ENCODE peak calls at places on chromosome 12, in ten cellular contexts. One of them, this sample, is unnamed.

GRCh38 chr12:103715494-103715893 is 125.5 kb downstream of the NT5DC3 start:
- DNase-seq in body of pancreas: no peak
- DNase-seq in GM12892: no peak
- DNase-seq in esophagus squamous epithelium: no peak
- DNase-seq in erythroblast: no peak
- DNase-seq in A549: no peak
- DNase-seq in lower leg skin: no peak
- DNase-seq in GM12891: no peak
- DNase-seq in stomach: no peak
- DNase-seq in NB4: no peak
- DNase-seq in this sample: no peak

GRCh38 chr12:59677857-59678256 is 82.0 kb downstream of the SLC16A7 start:
- DNase-seq in GM12892: no peak
- DNase-seq in lower leg skin: no peak
- DNase-seq in esophagus squamous epithelium: no peak
- DNase-seq in erythroblast: no peak
- DNase-seq in stomach: peak
- DNase-seq in NB4: no peak
- DNase-seq in body of pancreas: peak
- DNase-seq in GM12891: no peak
- DNase-seq in A549: no peak
- DNase-seq in this sample: no peak

GRCh38 chr12:103639983-103640382 is 52.9 kb downstream of the STAB2 start:
- DNase-seq in esophagus squamous epithelium: no peak
- DNase-seq in GM12892: no peak
- DNase-seq in body of pancreas: no peak
- DNase-seq in erythroblast: no peak
- DNase-seq in lower leg skin: no peak
- DNase-seq in A549: no peak
- DNase-seq in NB4: no peak
- DNase-seq in GM12891: no peak
- DNase-seq in stomach: no peak
- DNase-seq in this sample: no peak

GRCh38 chr12:106139422-106140141 is 828 bp upstream of the NUAK1 start:
- DNase-seq in A549: peak
- DNase-seq in NB4: peak
- DNase-seq in lower leg skin: peak
- DNase-seq in erythroblast: no peak
- DNase-seq in GM12891: peak
- DNase-seq in body of pancreas: peak
- DNase-seq in esophagus squamous epithelium: no peak
- DNase-seq in GM12892: no peak
- DNase-seq in stomach: peak
- DNase-seq in this sample: peak

GRCh38 chr12:108759914-108760313 is 28.6 kb upstream of the CORO1C start:
- DNase-seq in GM12891: no peak
- DNase-seq in NB4: no peak
- DNase-seq in A549: no peak
- DNase-seq in stomach: no peak
- DNase-seq in lower leg skin: no peak
- DNase-seq in esophagus squamous epithelium: no peak
- DNase-seq in GM12892: no peak
- DNase-seq in erythroblast: no peak
- DNase-seq in body of pancreas: no peak
- DNase-seq in this sample: no peak

GRCh38 chr12:120820885-120821510 is 83.2 kb downstream of the SPPL3 start:
- DNase-seq in GM12892: no peak
- DNase-seq in lower leg skin: no peak
- DNase-seq in esophagus squamous epithelium: no peak
- DNase-seq in stomach: no peak
- DNase-seq in GM12891: no peak
- DNase-seq in A549: no peak
- DNase-seq in body of pancreas: no peak
- DNase-seq in NB4: no peak
- DNase-seq in erythroblast: no peak
- DNase-seq in this sample: no peak

GRCh38 chr12:120453977-120454376 is 7.7 kb downstream of the GATC start:
- DNase-seq in stomach: no peak
- DNase-seq in NB4: peak
- DNase-seq in GM12891: no peak
- DNase-seq in lower leg skin: no peak
- DNase-seq in GM12892: no peak
- DNase-seq in body of pancreas: no peak
- DNase-seq in erythroblast: peak
- DNase-seq in esophagus squamous epithelium: no peak
- DNase-seq in A549: peak
- DNase-seq in this sample: no peak

GRCh38 chr12:27711312-27711682 is 665 bp downstream of the MRPS35 start:
- DNase-seq in GM12892: no peak
- DNase-seq in erythroblast: peak
- DNase-seq in lower leg skin: no peak
- DNase-seq in A549: peak
- DNase-seq in body of pancreas: no peak
- DNase-seq in esophagus squamous epithelium: no peak
- DNase-seq in GM12891: peak
- DNase-seq in NB4: peak
- DNase-seq in stomach: no peak
- DNase-seq in this sample: no peak

GRCh38 chr12:52007158-52007921 is 594 bp downstream of the TAMALIN start:
- DNase-seq in erythroblast: peak
- DNase-seq in esophagus squamous epithelium: no peak
- DNase-seq in stomach: peak
- DNase-seq in lower leg skin: peak
- DNase-seq in body of pancreas: no peak
- DNase-seq in GM12891: peak
- DNase-seq in GM12892: no peak
- DNase-seq in A549: no peak
- DNase-seq in NB4: peak
- DNase-seq in this sample: no peak

GRCh38 chr12:14394317-14395058 is 29.0 kb downstream of the ATF7IP start:
- DNase-seq in lower leg skin: peak
- DNase-seq in stomach: peak
- DNase-seq in NB4: peak
- DNase-seq in erythroblast: peak
- DNase-seq in GM12892: no peak
- DNase-seq in A549: peak
- DNase-seq in body of pancreas: peak
- DNase-seq in GM12891: no peak
- DNase-seq in esophagus squamous epithelium: no peak
- DNase-seq in this sample: no peak

GRCh38 chr12:56128669-56129209 is 672 bp downstream of the ESYT1 start:
- DNase-seq in NB4: peak
- DNase-seq in body of pancreas: peak
- DNase-seq in GM12892: no peak
- DNase-seq in lower leg skin: no peak
- DNase-seq in erythroblast: peak
- DNase-seq in A549: no peak
- DNase-seq in stomach: no peak
- DNase-seq in esophagus squamous epithelium: no peak
- DNase-seq in GM12891: no peak
- DNase-seq in this sample: no peak

GRCh38 chr12:50107416-50108268 is 3.8 kb downstream of the GPD1 start:
- DNase-seq in NB4: no peak
- DNase-seq in body of pancreas: no peak
- DNase-seq in A549: no peak
- DNase-seq in lower leg skin: no peak
- DNase-seq in GM12891: no peak
- DNase-seq in erythroblast: no peak
- DNase-seq in esophagus squamous epithelium: no peak
- DNase-seq in stomach: no peak
- DNase-seq in GM12892: no peak
- DNase-seq in this sample: no peak

GRCh38 chr12:88935856-88936255 is 355.6 kb upstream of the KITLG start:
- DNase-seq in A549: no peak
- DNase-seq in GM12892: no peak
- DNase-seq in esophagus squamous epithelium: no peak
- DNase-seq in body of pancreas: no peak
- DNase-seq in NB4: no peak
- DNase-seq in erythroblast: no peak
- DNase-seq in lower leg skin: no peak
- DNase-seq in GM12891: no peak
- DNase-seq in stomach: no peak
- DNase-seq in this sample: no peak

GRCh38 chr12:124334976-124335375 is 40.1 kb downstream of the RFLNA start:
- DNase-seq in lower leg skin: no peak
- DNase-seq in GM12892: no peak
- DNase-seq in stomach: no peak
- DNase-seq in erythroblast: no peak
- DNase-seq in GM12891: no peak
- DNase-seq in A549: no peak
- DNase-seq in NB4: no peak
- DNase-seq in body of pancreas: no peak
- DNase-seq in esophagus squamous epithelium: no peak
- DNase-seq in this sample: no peak
- TF ChIP-seq POLR2A in lower leg skin: no peak
- TF ChIP-seq POLR2A in GM12892: no peak
- TF ChIP-seq POLR2A in stomach: no peak
- TF ChIP-seq POLR2A in erythroblast: no peak
- TF ChIP-seq POLR2A in GM12891: no peak
- TF ChIP-seq POLR2A in A549: no peak
- TF ChIP-seq POLR2A in NB4: no peak
- TF ChIP-seq POLR2A in body of pancreas: no peak
- TF ChIP-seq POLR2A in esophagus squamous epithelium: no peak
- TF ChIP-seq POLR2A in this sample: no peak

GRCh38 chr12:22860926-22861325 is 236.0 kb downstream of the ETNK1 start:
- DNase-seq in GM12891: no peak
- DNase-seq in erythroblast: no peak
- DNase-seq in NB4: no peak
- DNase-seq in A549: no peak
- DNase-seq in lower leg skin: no peak
- DNase-seq in body of pancreas: no peak
- DNase-seq in stomach: no peak
- DNase-seq in esophagus squamous epithelium: no peak
- DNase-seq in GM12892: no peak
- DNase-seq in this sample: no peak

GRCh38 chr12:22865822-22866221 is 240.9 kb downstream of the ETNK1 start:
- DNase-seq in GM12892: no peak
- DNase-seq in lower leg skin: no peak
- DNase-seq in stomach: no peak
- DNase-seq in A549: no peak
- DNase-seq in GM12891: no peak
- DNase-seq in esophagus squamous epithelium: no peak
- DNase-seq in NB4: no peak
- DNase-seq in erythroblast: no peak
- DNase-seq in body of pancreas: no peak
- DNase-seq in this sample: no peak

GRCh38 chr12:22866406-22866805 is 241.4 kb downstream of the ETNK1 start:
- DNase-seq in lower leg skin: no peak
- DNase-seq in GM12892: no peak
- DNase-seq in A549: no peak
- DNase-seq in body of pancreas: no peak
- DNase-seq in erythroblast: no peak
- DNase-seq in NB4: no peak
- DNase-seq in GM12891: no peak
- DNase-seq in esophagus squamous epithelium: no peak
- DNase-seq in stomach: no peak
- DNase-seq in this sample: no peak
- TF ChIP-seq POLR2A in lower leg skin: no peak
- TF ChIP-seq POLR2A in GM12892: no peak
- TF ChIP-seq POLR2A in A549: no peak
- TF ChIP-seq POLR2A in body of pancreas: no peak
- TF ChIP-seq POLR2A in erythroblast: no peak
- TF ChIP-seq POLR2A in NB4: no peak
- TF ChIP-seq POLR2A in GM12891: no peak
- TF ChIP-seq POLR2A in esophagus squamous epithelium: no peak
- TF ChIP-seq POLR2A in stomach: no peak
- TF ChIP-seq POLR2A in this sample: no peak

DNA sequence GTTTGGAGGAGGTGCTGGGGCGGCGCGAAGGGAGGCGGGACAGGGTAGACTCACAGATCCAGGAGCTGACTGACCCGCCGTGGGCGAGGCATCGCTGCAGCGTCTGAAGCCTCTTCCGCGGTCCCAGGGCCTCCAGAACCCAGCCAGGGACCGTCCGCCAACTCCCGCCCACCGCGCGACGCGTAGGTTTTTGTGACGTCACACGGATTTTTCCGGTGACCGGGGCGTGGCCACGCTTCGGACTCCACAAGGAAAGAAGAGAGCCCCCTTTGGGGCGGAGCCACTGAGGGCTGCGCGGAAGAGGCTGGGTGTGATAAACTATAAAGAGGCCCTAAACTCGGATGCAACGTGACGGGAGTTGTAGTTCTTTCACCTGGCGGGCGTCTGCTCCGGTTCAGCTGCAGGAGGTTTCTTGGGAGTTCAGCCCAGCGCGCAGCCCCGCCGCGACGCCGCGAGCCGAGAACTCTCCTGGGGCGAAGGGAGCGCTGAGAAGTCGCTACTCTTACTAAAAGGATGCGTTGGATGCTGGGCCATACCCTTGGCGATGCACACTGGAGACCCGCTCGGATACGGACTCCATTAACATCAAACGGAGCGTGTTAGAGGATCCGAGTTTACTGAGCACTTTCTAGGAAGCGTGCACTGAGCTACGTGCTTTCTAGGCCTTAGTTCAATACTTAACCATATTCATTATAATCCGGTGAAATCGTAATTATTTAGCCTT is at the start of gene AMN1:
- DNase-seq in GM12892: peak
- DNase-seq in esophagus squamous epithelium: peak
- DNase-seq in GM12891: peak
- DNase-seq in NB4: peak
- DNase-seq in lower leg skin: peak
- DNase-seq in body of pancreas: peak
- DNase-seq in stomach: peak
- DNase-seq in A549: peak
- DNase-seq in erythroblast: peak
- DNase-seq in this sample: peak
- TF ChIP-seq POLR2A in GM12892: peak
- TF ChIP-seq POLR2A in esophagus squamous epithelium: no peak
- TF ChIP-seq POLR2A in GM12891: peak
- TF ChIP-seq POLR2A in NB4: peak
- TF ChIP-seq POLR2A in lower leg skin: no peak
- TF ChIP-seq POLR2A in body of pancreas: peak
- TF ChIP-seq POLR2A in stomach: no peak
- TF ChIP-seq POLR2A in A549: peak
- TF ChIP-seq POLR2A in erythroblast: peak
- TF ChIP-seq POLR2A in this sample: peak

DNA sequence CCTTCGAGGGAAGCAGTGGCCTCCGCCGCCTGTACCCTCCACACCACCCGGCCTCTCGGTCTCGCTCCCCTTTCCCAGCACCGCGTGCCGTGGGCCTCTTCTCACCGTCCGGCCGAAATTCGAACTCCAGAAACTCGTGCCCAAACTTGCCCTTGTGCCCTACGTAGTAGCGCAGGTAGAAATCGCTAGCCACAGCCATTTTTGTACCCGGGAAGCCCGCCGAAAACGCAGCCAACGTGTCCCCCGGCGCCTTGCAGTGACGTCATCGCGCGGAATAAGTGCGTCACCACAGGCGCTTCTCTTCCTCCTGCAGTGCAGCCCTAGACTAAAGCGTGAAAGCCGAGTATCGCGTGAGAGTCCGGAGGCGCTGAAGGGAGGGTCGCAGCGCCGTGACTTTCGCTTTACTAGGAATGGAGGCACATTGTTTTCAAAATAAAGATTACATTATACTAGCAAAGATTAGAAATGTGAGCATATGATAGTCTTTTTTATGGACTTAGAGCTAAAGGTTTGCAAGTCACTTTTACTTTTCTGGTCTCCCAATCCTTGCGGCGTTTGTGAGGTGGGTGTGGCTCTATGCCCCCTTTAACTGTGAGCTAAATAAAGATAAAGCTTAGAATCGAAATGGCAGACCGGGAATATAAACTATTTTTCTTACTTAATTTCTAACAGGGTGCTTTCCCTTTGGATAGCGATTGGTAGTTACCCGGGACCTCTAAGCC is at the start of gene MAGOHB:
- DNase-seq in NB4: peak
- DNase-seq in erythroblast: peak
- DNase-seq in body of pancreas: peak
- DNase-seq in GM12891: peak
- DNase-seq in lower leg skin: peak
- DNase-seq in GM12892: peak
- DNase-seq in stomach: peak
- DNase-seq in esophagus squamous epithelium: peak
- DNase-seq in A549: peak
- DNase-seq in this sample: peak
- TF ChIP-seq POLR2A in NB4: peak
- TF ChIP-seq POLR2A in erythroblast: peak
- TF ChIP-seq POLR2A in body of pancreas: peak
- TF ChIP-seq POLR2A in GM12891: peak
- TF ChIP-seq POLR2A in lower leg skin: peak
- TF ChIP-seq POLR2A in GM12892: peak
- TF ChIP-seq POLR2A in stomach: no peak
- TF ChIP-seq POLR2A in esophagus squamous epithelium: peak
- TF ChIP-seq POLR2A in A549: peak
- TF ChIP-seq POLR2A in this sample: peak

This sample was measured in H54.